ENCODE peak calls at places on chromosomes 6 and 20, in six cellular contexts. E is activated CD8-positive, alpha-beta memory T cell treated with anti-CD3 and anti-CD28 coated beads for 48 hours; L is NCI-H146; M is NCI-H748 treated with DMSO at 0.1 percent for 48 hours; A is GM10248; S is posterior vena cava. X is an unnamed sample.

GRCh38 chr6:102553214-102553613 is 1159.7 kb downstream of the GRIK2 start:
- DNase-seq in E (no peak), L (no peak), M (no peak), A (no peak), S (no peak), X (no peak)

GRCh38 chr6:87473419-87473903 is 687 bp downstream of the SLC35A1 start:
- DNase-seq in E (no peak), L (peak; percentile 41), M (peak; percentile 19), A (no peak), S (no peak), X (peak; percentile 32)

GRCh38 chr6:151729829-151730495 is 77.5 kb upstream of the ESR1 start:
- DNase-seq in E (no peak), L (no peak), M (no peak), A (no peak), S (no peak), X (peak; percentile 1)

GRCh38 chr6:3830806-3831205 is 18.4 kb upstream of the FAM50B start:
- DNase-seq in E (no peak), L (no peak), M (no peak), A (no peak), S (no peak), X (no peak)

GRCh38 chr6:128124713-128125112 is 223.9 kb upstream of the THEMIS start:
- DNase-seq in E (no peak), L (no peak), M (no peak), A (no peak), S (no peak), X (peak; percentile 5)

GRCh38 chr6:82878812-82879211 is 186.8 kb downstream of the UBE3D start:
- DNase-seq in E (no peak), L (no peak), M (no peak), A (no peak), S (no peak), X (no peak)

GRCh38 chr20:25083141-25083772 is 1.3 kb upstream of the VSX1 start:
- DNase-seq in E (no peak), L (no peak), M (no peak), A (no peak), S (peak; percentile 74), X (peak; percentile 40)

GRCh38 chr6:25945175-25945574 is 14.7 kb upstream of the SLC17A2 start:
- DNase-seq in E (no peak), L (no peak), M (no peak), A (peak; percentile 46), S (no peak), X (no peak)

GRCh38 chr6:134245041-134245440 is 72.9 kb downstream of the SGK1 start:
- DNase-seq in E (no peak), L (no peak), M (no peak), A (no peak), S (no peak), X (no peak)

GRCh38 chr20:32539817-32540675 is 45.1 kb downstream of the NOL4L start:
- DNase-seq in E (no peak), L (no peak), M (no peak), A (no peak), S (no peak), X (peak; percentile 47)

GRCh38 chr6:133896344-133896721 is 7.4 kb downstream of the TCF21 start:
- DNase-seq in E (no peak), L (no peak), M (no peak), A (no peak), S (no peak), X (no peak)

GRCh38 chr6:86937219-86938079 is at the start of gene HTR1E:
- DNase-seq in E (no peak), L (peak; percentile 61), M (peak; percentile 41), A (peak; percentile 60), S (peak; percentile 74), X (peak; percentile 78)

X was measured in DMS53.